ENCODE peak calls at places on chromosome 3, in eight cellular contexts. S is IMR-90, U is HCT116, W is GM12878, B is prostate gland, O is tibial nerve, X is testis, Y is sigmoid colon. I is an unnamed sample.

GRCh38 chr3:130835483-130835882 is 58.4 kb upstream of the ATP2C1 start:
- DNase-seq in Y (no peak), U (no peak), X (no peak), B (no peak), O (no peak), W (no peak), S (no peak), I (no peak)

GRCh38 chr3:132464066-132464465 is 46.8 kb downstream of the DNAJC13 start:
- DNase-seq in Y (no peak), B (no peak), U (no peak), O (no peak), W (no peak), S (peak), X (no peak), I (no peak)

GRCh38 chr3:97510795-97511194 is 253.8 kb upstream of the ARL6 start:
- DNase-seq in X (no peak), S (no peak), O (no peak), B (no peak), Y (no peak), U (no peak), W (no peak), I (no peak)

GRCh38 chr3:175193815-175194518 is 334.8 kb downstream of the NAALADL2 start:
- DNase-seq in S (peak), W (peak), U (peak), Y (no peak), O (no peak), X (no peak), B (no peak), I (no peak)

GRCh38 chr3:195095035-195095703 is 175.8 kb downstream of the XXYLT1 start:
- DNase-seq in X (no peak), B (no peak), Y (no peak), S (no peak), W (peak), U (no peak), O (no peak), I (no peak)

GRCh38 chr3:124078978-124079911 is 87.3 kb upstream of the ROPN1 start:
- DNase-seq in Y (no peak), U (peak), W (no peak), B (peak), X (peak), S (peak), O (peak), I (peak)

GRCh38 chr3:179272385-179272784 is 21.5 kb upstream of the KCNMB3 start:
- DNase-seq in X (no peak), O (no peak), B (no peak), W (no peak), S (peak), U (peak), Y (no peak), I (peak)

GRCh38 chr3:29201609-29202008 is 79.3 kb upstream of the RBMS3 start:
- DNase-seq in S (no peak), X (no peak), Y (no peak), U (no peak), B (no peak), O (no peak), W (no peak), I (no peak)

GRCh38 chr3:68249265-68249664 is 594.9 kb upstream of the SUCLG2 start:
- DNase-seq in U (no peak), Y (no peak), O (no peak), S (no peak), X (no peak), W (no peak), B (no peak), I (no peak)

GRCh38 chr3:89360155-89360554 is 252.7 kb downstream of the EPHA3 start:
- DNase-seq in U (no peak), X (no peak), S (peak), O (no peak), W (no peak), Y (no peak), B (no peak), I (no peak)

GRCh38 chr3:27216955-27217552 is 152.1 kb downstream of the NEK10 start:
- DNase-seq in W (no peak), U (no peak), Y (no peak), S (peak), B (no peak), X (no peak), O (no peak), I (no peak)

GRCh38 chr3:98513136-98513535 is 9.6 kb downstream of the CLDND1 start:
- DNase-seq in S (peak), B (no peak), Y (no peak), W (no peak), U (peak), O (no peak), X (no peak), I (no peak)

GRCh38 chr3:188929138-188929537 is 242.6 kb upstream of the TPRG1 start:
- DNase-seq in O (no peak), U (no peak), W (no peak), Y (no peak), B (peak), S (no peak), X (no peak), I (peak)

GRCh38 chr3:189270248-189270832 is 98.6 kb downstream of the TPRG1 start:
- DNase-seq in B (peak), S (peak), U (peak), X (peak), W (no peak), Y (no peak), O (no peak), I (peak)

GRCh38 chr3:70488131-70488530 is 175.7 kb upstream of the MDFIC2 start:
- DNase-seq in Y (no peak), O (no peak), U (no peak), X (no peak), W (no peak), S (no peak), B (no peak), I (no peak)

GRCh38 chr3:31288641-31289100 is 244.1 kb upstream of the STT3B start:
- DNase-seq in W (no peak), B (peak), Y (no peak), U (peak), S (peak), O (peak), X (peak), I (no peak)

GRCh38 chr3:134685881-134686802 is 35.3 kb upstream of the KY start:
- DNase-seq in X (no peak), W (no peak), U (no peak), Y (no peak), O (no peak), S (peak), B (no peak), I (no peak)

GRCh38 chr3:114439279-114439678 is 145.5 kb downstream of the TIGIT start:
- DNase-seq in Y (no peak), U (no peak), O (no peak), W (no peak), B (no peak), S (peak), X (no peak), I (no peak)

GRCh38 chr3:58022490-58022889 is 14.3 kb downstream of the FLNB start:
- DNase-seq in U (no peak), X (no peak), S (no peak), W (no peak), O (no peak), B (no peak), Y (no peak), I (no peak)

GRCh38 chr3:58023536-58023935 is 15.3 kb downstream of the FLNB start:
- DNase-seq in X (no peak), W (no peak), B (no peak), S (no peak), O (no peak), Y (no peak), U (no peak), I (no peak)

GRCh38 chr3:58020740-58021071 is 12.5 kb downstream of the FLNB start:
- DNase-seq in B (peak), S (no peak), O (no peak), W (no peak), Y (no peak), X (no peak), U (no peak), I (no peak)

GRCh38 chr3:58021072-58021959 is 13.1 kb downstream of the FLNB start:
- DNase-seq in U (no peak), W (no peak), Y (no peak), O (no peak), S (no peak), X (no peak), B (no peak), I (no peak)

GRCh38 chr3:58021962-58022361 is 13.7 kb downstream of the FLNB start:
- DNase-seq in X (no peak), U (no peak), Y (no peak), W (no peak), O (no peak), S (no peak), B (no peak), I (peak)
- H3K27ac ChIP-seq in X (peak), U (no peak), Y (peak), W (no peak), O (no peak), S (no peak), B (peak), I (peak)

GRCh38 chr3:9976736-9977709 is 9.6 kb downstream of the EMC3 start:
- DNase-seq in W (no peak), U (peak), O (peak), S (peak), Y (peak), X (peak), B (peak), I (peak)
- TF ChIP-seq POLR2A in W (no peak), U (no peak), O (no peak), S (no peak), Y (no peak), X (no peak), B (peak), I (no peak)

DNA sequence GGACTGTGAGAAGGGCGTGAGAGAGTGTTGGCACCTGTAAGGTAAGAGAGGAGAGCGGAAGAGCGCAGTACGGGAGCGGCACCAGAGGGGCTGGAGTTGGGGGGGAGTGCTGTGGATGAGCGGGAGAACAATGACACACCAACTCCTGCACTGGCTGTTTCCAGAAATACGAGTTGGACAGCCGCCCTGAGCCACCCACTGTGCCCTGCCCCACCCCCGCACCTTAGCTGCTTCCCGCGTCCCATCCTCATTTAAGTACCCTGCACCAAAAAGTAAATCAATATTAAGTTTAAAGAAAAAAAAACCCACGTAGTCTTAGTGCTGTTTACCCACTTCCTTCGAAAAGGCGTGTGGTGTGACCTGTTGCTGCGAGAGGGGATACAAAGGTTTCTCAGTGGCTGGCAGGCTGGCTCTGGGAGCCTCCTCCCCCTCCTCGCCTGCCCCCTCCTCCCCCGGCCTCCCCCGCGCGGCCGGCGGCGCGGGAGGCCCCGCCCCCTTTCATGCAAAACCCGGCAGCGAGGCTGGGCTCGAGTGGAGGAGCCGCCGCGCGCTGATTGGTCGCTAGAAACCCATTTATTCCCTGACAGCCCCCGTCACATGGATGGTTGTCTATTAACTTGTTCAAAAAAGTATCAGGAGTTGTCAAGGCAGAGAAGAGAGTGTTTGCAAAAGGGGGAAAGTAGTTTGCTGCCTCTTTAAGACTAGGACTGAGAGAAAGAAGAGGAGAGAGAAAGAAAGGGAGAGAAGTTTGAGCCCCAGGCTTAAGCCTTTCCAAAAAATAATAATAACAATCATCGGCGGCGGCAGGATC is at the start of gene SOX2:
- DNase-seq in B (peak), O (no peak), U (peak), Y (peak), W (no peak), S (peak), X (peak), I (peak)
- H3K4me3 ChIP-seq in B (peak), O (peak), U (peak), Y (peak), W (peak), S (peak), X (peak), I (no peak)

GRCh38 chr3:112392393-112393359 is 59.7 kb downstream of the CD200 start:
- DNase-seq in B (no peak), W (no peak), O (no peak), U (no peak), Y (no peak), X (no peak), S (no peak), I (no peak)
- H3K27ac ChIP-seq in B (no peak), W (no peak), O (peak), U (no peak), Y (peak), X (no peak), S (peak), I (no peak)

GRCh38 chr3:49939858-49940666 is at the start of gene RBM6:
- DNase-seq in O (peak), W (peak), X (peak), S (peak), U (peak), B (peak), Y (peak), I (peak)
- TF ChIP-seq POLR2A in O (peak), W (peak), X (peak), S (peak), U (peak), B (peak), Y (peak), I (peak)

GRCh38 chr3:18429021-18429745 is 4.0 kb upstream of the SATB1 start:
- DNase-seq in B (no peak), U (no peak), S (no peak), W (no peak), Y (no peak), O (no peak), X (no peak), I (no peak)

GRCh38 chr3:18425641-18426403 is 683 bp upstream of the SATB1 start:
- DNase-seq in B (peak), S (no peak), O (no peak), W (no peak), X (no peak), Y (peak), U (no peak), I (peak)

GRCh38 chr3:18426597-18426996 is 1.5 kb upstream of the SATB1 start:
- DNase-seq in S (no peak), U (no peak), O (no peak), Y (no peak), W (no peak), B (no peak), X (no peak), I (no peak)

GRCh38 chr3:18424862-18425640 is at the start of gene SATB1:
- DNase-seq in B (peak), Y (peak), O (peak), S (peak), X (peak), U (no peak), W (no peak), I (peak)

GRCh38 chr3:18428036-18428435 is 2.9 kb upstream of the SATB1 start:
- DNase-seq in S (no peak), X (no peak), W (no peak), U (no peak), Y (no peak), B (no peak), O (no peak), I (no peak)
- H3K4me3 ChIP-seq in S (no peak), X (no peak), W (no peak), U (no peak), Y (no peak), B (no peak), O (no peak), I (no peak)

I was measured in body of pancreas.